ENCODE peak calls at places on chromosomes 4 and X, in five cellular contexts. K, H, Z, J and T are unnamed samples.

GRCh38 chrX:30831082-30831481 is 58.0 kb downstream of the TAB3 start:
- DNase-seq in K (no peak), H (no peak), Z (no peak), J (peak), T (peak)

GRCh38 chrX:7927259-7928167 is at the start of gene PNPLA4:
- DNase-seq in K (peak), H (peak), Z (peak), J (peak), T (peak)

GRCh38 chrX:129876734-129877395 is 29.1 kb upstream of the UTP14A start:
- DNase-seq in K (peak), H (no peak), Z (no peak), J (peak), T (peak)

GRCh38 chrX:102599950-102600579 is 750 bp downstream of the ARMCX5 start:
- DNase-seq in K (peak), H (no peak), Z (no peak), J (peak), T (peak)

GRCh38 chrX:39891781-39892180 is 206.0 kb downstream of the BCOR start:
- DNase-seq in K (no peak), H (peak), Z (peak), J (no peak), T (no peak)

GRCh38 chr4:6776920-6777635 is 5.4 kb upstream of the KIAA0232 start:
- DNase-seq in K (no peak), H (no peak), Z (no peak), J (no peak), T (no peak)

GRCh38 chr4:189046642-189047041 is 894.0 kb upstream of the FRG1 start:
- DNase-seq in K (peak), H (no peak), Z (no peak), J (peak), T (peak)

GRCh38 chr4:32470087-32470585 is 1750.0 kb downstream of the PCDH7 start:
- DNase-seq in K (no peak), H (no peak), Z (no peak), J (no peak), T (no peak)

GRCh38 chrX:39705299-39705698 is 392.5 kb downstream of the BCOR start:
- DNase-seq in K (peak), H (no peak), Z (no peak), J (peak), T (peak)

GRCh38 chrX:13533726-13534125 is 35.7 kb upstream of the EGFL6 start:
- DNase-seq in K (peak), H (no peak), Z (no peak), J (no peak), T (no peak)

GRCh38 chr4:187021436-187022205 is 298.0 kb upstream of the FAT1 start:
- DNase-seq in K (peak), H (no peak), Z (no peak), J (no peak), T (peak)